ENCODE peak calls at places on chromosomes 1 and 21, in seven cellular contexts. B, D, N, A, L, J and F are unnamed samples.

GRCh38 chr1:18241932-18242331 is 134.3 kb downstream of the IGSF21 start:
- DNase-seq in D (no peak), L (no peak), N (no peak), B (no peak), J (no peak), A (no peak), F (no peak)

GRCh38 chr1:112267929-112268328 is 128.1 kb upstream of the CTTNBP2NL start:
- DNase-seq in A (no peak), B (no peak), N (peak; percentile 17), L (no peak), D (peak; percentile 45), J (no peak), F (no peak)

GRCh38 chr1:209703834-209704504 is 677 bp upstream of the HSD11B1 start:
- DNase-seq in N (no peak), B (no peak), L (no peak), A (no peak), J (no peak), D (no peak), F (no peak)

GRCh38 chr1:204714861-204715511 is 29.4 kb upstream of the LRRN2 start:
- DNase-seq in L (no peak), B (no peak), D (no peak), N (no peak), J (no peak), A (no peak), F (no peak)

GRCh38 chr21:38258803-38259485 is 2.2 kb downstream of the KCNJ15 start:
- DNase-seq in N (no peak), A (no peak), L (no peak), B (no peak), D (no peak), J (peak; percentile 87), F (no peak)

GRCh38 chr1:210151063-210151672 is 81.4 kb upstream of the SERTAD4 start:
- DNase-seq in J (no peak), N (no peak), A (no peak), D (no peak), L (no peak), B (no peak), F (no peak)

GRCh38 chr1:109113787-109114568 is at the start of gene ELAPOR1:
- DNase-seq in A (no peak), L (peak; percentile 19), B (peak; percentile 19), N (peak; percentile 67), D (peak; percentile 50), J (no peak), F (no peak)

GRCh38 chr1:178939328-178939727 is 68.5 kb upstream of the ANGPTL1 start:
- DNase-seq in A (no peak), B (peak; percentile 45), L (no peak), D (no peak), N (no peak), J (no peak), F (no peak)

GRCh38 chr1:66044912-66045311 is 252.2 kb downstream of the PDE4B start:
- DNase-seq in N (no peak), J (no peak), L (no peak), A (no peak), B (no peak), D (no peak), F (no peak)

GRCh38 chr1:24805534-24806301 is 60.5 kb downstream of the CLIC4 start:
- DNase-seq in N (no peak), J (no peak), L (no peak), B (no peak), D (no peak), A (no peak), F (peak; percentile 29)

GRCh38 chr21:25297117-25297516 is 310.2 kb downstream of the MRPL39 start:
- DNase-seq in J (no peak), D (no peak), L (no peak), N (no peak), B (no peak), A (no peak), F (no peak)

GRCh38 chr1:212415107-212415841 is 588 bp upstream of the PACC1 start:
- DNase-seq in B (no peak), J (no peak), N (no peak), L (peak; percentile 29), A (no peak), D (no peak), F (no peak)

GRCh38 chr1:172742599-172743500 is 83.9 kb downstream of the FASLG start:
- DNase-seq in L (peak; percentile 40), J (peak; percentile 47), D (no peak), N (no peak), A (no peak), B (no peak), F (no peak)

GRCh38 chr21:25369524-25370300 is 237.6 kb downstream of the MRPL39 start:
- DNase-seq in B (no peak), J (no peak), D (no peak), N (no peak), A (no peak), L (no peak), F (no peak)

DNA sequence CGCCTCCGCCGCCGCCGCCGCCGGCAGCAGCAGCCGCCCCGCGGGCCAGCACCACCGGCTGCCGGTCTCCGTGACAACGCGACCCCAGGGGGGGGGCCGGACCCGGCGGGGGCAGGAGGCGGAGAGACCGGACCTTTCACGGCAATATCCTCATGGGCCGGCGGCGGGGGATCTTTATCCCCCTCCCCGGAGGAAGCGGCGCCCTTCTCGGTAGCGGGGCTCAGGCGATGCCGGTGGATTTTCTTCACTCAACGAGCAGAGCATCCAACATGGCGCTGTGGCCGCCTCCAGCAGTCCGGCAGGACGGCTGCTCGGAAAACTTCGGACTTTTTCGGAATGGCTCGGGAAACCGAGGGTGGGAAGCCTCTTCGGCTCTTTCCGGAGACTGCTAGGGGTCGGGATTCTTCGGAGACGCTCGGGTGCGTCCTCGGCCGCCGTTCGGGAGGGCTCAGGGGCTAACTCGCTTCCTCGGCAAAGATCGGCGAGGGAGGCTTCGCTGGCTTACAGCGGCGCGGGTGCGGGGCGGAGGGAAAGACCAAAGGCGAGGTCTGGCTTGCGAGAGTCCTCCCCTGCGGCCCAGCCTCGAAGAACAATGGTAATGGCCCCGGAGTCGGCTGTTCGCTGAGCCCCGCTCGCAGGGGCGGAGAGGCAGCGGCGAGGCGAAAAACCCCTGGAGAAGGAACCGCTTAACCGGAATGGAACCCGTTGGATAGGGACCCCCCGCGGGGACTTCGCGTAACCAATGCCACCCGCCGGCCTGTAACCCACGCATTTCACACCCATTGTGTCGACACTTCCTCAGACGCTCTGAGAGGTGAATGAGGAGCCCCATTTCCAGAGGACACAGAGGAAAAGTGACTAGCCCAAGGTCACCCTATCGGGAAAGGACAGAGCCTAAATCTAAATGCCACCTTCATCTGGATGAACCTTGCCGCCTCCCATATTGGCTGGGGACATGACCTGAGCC is at the start of gene EIF4G3:
- DNase-seq in A (peak; percentile 87), L (peak; percentile 96), J (peak; percentile 92), D (peak; percentile 99), B (peak; percentile 100), N (peak; percentile 98), F (peak; percentile 62)
- TF ChIP-seq POLR2A in A (peak; percentile 86), L (peak; percentile 72), J (peak; percentile 73), D (peak; percentile 84), B (peak; percentile 77), N (peak; percentile 74), F (peak; percentile 65)

GRCh38 chr1:89610457-89610991 is 22.4 kb upstream of the LRRC8C start:
- DNase-seq in L (no peak), D (no peak), N (no peak), A (no peak), B (no peak), J (no peak), F (no peak)

GRCh38 chr1:89611721-89612120 is 21.2 kb upstream of the LRRC8C start:
- DNase-seq in L (no peak), B (no peak), N (no peak), A (peak; percentile 39), J (no peak), D (no peak), F (no peak)

GRCh38 chr1:89616844-89617627 is 15.9 kb upstream of the LRRC8C start:
- DNase-seq in B (no peak), D (no peak), J (no peak), N (no peak), A (no peak), L (no peak), F (no peak)

GRCh38 chr1:89615676-89616598 is 17.0 kb upstream of the LRRC8C start:
- DNase-seq in J (peak; percentile 34), N (no peak), D (no peak), B (no peak), L (peak; percentile 45), A (no peak), F (no peak)

GRCh38 chr1:89613928-89614327 is 19.0 kb upstream of the LRRC8C start:
- DNase-seq in L (no peak), B (no peak), N (no peak), J (no peak), A (no peak), D (no peak), F (no peak)
- TF ChIP-seq POLR2A in L (no peak), B (no peak), N (no peak), J (no peak), A (no peak), D (no peak), F (no peak)

DNA sequence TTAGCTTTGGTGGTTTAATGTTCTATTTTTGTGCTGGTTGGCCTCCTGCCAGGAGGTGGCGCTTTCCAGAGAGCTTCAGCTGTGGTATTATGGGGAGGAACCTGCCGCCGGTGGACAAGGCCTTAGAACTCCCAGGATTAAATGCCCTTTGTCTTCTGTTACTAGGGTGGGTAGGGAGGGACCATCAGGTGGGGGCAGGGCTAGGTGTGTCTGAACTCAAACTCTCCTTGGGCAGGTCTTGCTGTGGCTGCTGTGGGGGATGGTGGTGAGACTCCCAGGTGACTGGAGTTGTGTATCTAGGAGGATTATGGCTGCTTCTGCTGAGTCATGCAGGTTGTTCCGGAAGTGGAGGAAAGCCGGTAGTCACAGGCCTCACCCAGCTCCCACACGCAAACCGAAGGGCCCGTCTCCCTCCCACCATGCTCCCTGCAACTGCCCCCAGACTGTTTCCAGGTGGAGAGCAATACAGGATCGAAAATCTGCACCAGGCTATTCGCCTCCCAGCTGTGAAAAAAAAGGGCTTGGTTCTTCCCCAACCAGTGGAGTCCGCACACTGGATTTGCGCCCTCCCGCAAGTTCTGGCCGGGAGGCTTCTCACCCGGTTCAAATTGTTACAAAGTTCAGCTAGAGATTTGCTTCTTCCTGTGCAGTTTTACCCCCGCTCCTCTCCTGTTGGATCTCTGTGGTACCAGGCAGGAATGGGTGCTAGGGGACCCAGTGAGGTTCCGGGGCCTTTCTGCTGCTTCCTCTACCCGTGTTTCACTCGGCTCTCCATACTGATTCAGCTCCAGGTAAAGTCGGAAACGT is 220.5 kb downstream of the CENPF start:
- DNase-seq in A (no peak), D (no peak), J (no peak), B (no peak), N (no peak), L (no peak), F (no peak)
- TF ChIP-seq POLR2A in A (no peak), D (no peak), J (no peak), B (no peak), N (no peak), L (no peak), F (no peak)

DNA sequence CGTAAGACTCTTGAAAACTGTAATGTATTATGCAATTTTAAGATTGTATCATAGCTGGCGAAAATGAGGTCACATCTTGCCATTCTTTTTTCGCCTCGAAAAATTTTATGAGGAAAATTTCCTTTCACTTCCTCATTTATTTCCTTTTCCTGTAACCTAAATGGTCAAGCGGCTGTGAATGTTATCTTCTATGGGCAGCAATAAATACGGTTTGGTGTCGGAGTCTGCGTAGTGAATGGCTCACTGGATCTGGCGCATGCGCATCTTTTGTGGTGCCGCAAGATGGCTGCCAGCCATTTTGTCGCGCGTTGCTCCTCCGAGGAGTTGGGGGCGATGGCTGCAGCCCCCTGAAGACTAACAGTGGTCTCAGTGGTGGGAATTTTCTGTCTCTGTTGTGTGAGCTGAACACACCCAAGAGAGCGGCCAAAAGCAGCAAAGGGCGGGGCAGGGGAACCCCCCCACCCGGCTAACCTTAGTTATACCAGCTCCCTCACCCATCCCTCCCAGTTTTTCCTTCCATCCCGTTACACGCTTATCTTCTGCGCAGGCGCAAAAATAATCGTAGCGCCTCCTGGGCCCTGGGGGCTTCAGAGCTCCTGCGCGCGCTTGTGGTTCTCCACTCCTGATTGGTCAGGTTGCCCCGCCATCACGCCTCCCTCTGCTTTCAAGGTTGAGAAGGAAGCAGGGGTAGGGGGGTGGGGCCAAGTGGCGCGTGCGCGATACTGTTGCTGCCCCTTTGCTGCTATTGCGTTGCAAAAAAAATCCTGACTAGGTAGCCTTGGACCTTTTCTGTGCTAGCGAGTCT is at the start of gene RPRD2:
- DNase-seq in N (peak; percentile 99), L (peak; percentile 99), D (peak; percentile 100), A (peak; percentile 80), J (peak; percentile 100), B (peak; percentile 98), F (peak; percentile 83)
- TF ChIP-seq POLR2A in N (peak; percentile 77), L (peak; percentile 96), D (peak; percentile 62), A (peak; percentile 96), J (peak; percentile 90), B (peak; percentile 67), F (peak; percentile 94)